ENCODE peak calls at places on chromosome 22, in six cellular contexts. G is GM13976, E is IMR-90, K is cardiac muscle cell, F is progenitor cell of endocrine pancreas, H is fibroblast of pulmonary artery. U is an unnamed sample.

GRCh38 chr22:38163844-38164577 is 17.6 kb downstream of the PLA2G6 start:
- DNase-seq in G (no peak), E (no peak), K (no peak), F (no peak), H (no peak), U (peak)

GRCh38 chr22:37186228-37186996 is 1.6 kb downstream of the C1QTNF6 start:
- DNase-seq in G (peak), E (peak), K (peak), F (no peak), H (peak), U (no peak)

GRCh38 chr22:37749223-37749622 is 52.4 kb downstream of the TRIOBP start:
- DNase-seq in G (no peak), E (no peak), K (no peak), F (no peak), H (no peak), U (no peak)

GRCh38 chr22:31829505-31829904 is 75.7 kb downstream of the DEPDC5 start:
- DNase-seq in G (peak), E (peak), K (no peak), F (no peak), H (peak), U (peak)

GRCh38 chr22:36829370-36830002 is 12.7 kb upstream of the PVALB start:
- DNase-seq in G (no peak), E (no peak), K (no peak), F (no peak), H (no peak), U (no peak)

GRCh38 chr22:37496651-37497599 is 10.7 kb upstream of the MFNG start:
- DNase-seq in G (no peak), E (peak), K (no peak), F (no peak), H (peak), U (no peak)

GRCh38 chr22:17648564-17648963 is 10.0 kb downstream of the BCL2L13 start:
- DNase-seq in G (no peak), E (no peak), K (no peak), F (no peak), H (no peak), U (no peak)

GRCh38 chr22:46574993-46575914 is 37.8 kb upstream of the CELSR1 start:
- DNase-seq in G (no peak), E (no peak), K (peak), F (no peak), H (peak), U (peak)

GRCh38 chr22:26499188-26499703 is 13.0 kb downstream of the TFIP11 start:
- DNase-seq in G (no peak), E (no peak), K (no peak), F (no peak), H (no peak), U (no peak)

GRCh38 chr22:35526333-35526979 is 14.2 kb upstream of the RASD2 start:
- DNase-seq in G (no peak), E (no peak), K (no peak), F (no peak), H (no peak), U (no peak)

GRCh38 chr22:47116426-47117341 is 354.2 kb downstream of the TBC1D22A start:
- DNase-seq in G (no peak), E (no peak), K (no peak), F (no peak), H (no peak), U (no peak)

GRCh38 chr22:36497910-36498669 is 8.8 kb downstream of the FOXRED2 start:
- DNase-seq in G (no peak), E (no peak), K (no peak), F (no peak), H (no peak), U (no peak)

GRCh38 chr22:37148031-37148651 is 1.6 kb downstream of the IL2RB start:
- DNase-seq in G (no peak), E (no peak), K (no peak), F (no peak), H (no peak), U (no peak)

GRCh38 chr22:39180566-39180965 is 28.1 kb upstream of the CBX7 start:
- DNase-seq in G (no peak), E (no peak), K (no peak), F (no peak), H (no peak), U (no peak)

GRCh38 chr22:26534874-26535470 is 22.7 kb upstream of the TFIP11 start:
- DNase-seq in G (no peak), E (no peak), K (no peak), F (no peak), H (no peak), U (no peak)

GRCh38 chr22:18156878-18157713 is 7.1 kb downstream of the USP18 start:
- DNase-seq in G (peak), E (peak), K (peak), F (peak), H (peak), U (peak)

DNA sequence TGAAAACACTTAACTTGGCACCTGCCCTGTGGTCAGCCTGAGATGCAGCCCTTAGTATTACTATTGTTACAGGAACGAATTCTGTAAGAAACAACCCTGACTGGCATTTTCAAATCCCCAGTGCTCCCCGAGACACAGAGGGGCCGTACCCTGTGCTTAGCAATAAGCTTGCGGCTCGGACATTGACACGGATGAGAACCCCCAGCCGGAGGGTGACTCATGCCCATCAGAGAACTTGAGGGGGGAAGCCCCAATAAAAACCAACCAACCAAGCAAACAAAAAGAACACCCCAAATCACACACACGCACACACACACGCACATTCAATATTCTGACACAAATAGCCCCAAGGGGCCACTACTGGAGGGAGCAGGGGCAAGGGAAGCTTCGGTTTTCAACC is 63.8 kb downstream of the SHISAL1 start:
- DNase-seq in G (no peak), E (no peak), K (no peak), F (no peak), H (no peak), U (no peak)
- TF ChIP-seq CTCF in G (no peak), E (no peak), K (no peak), F (no peak), H (no peak), U (no peak)

GRCh38 chr22:29700949-29701927 is 18.6 kb upstream of the CABP7 start:
- DNase-seq in G (peak), E (peak), K (peak), F (no peak), H (peak), U (peak)
- TF ChIP-seq CTCF in G (no peak), E (peak), K (peak), F (peak), H (peak), U (peak)

GRCh38 chr22:20258584-20259335 is 9.4 kb downstream of the RTN4R start:
- DNase-seq in G (peak), E (no peak), K (no peak), F (no peak), H (no peak), U (no peak)
- TF ChIP-seq CTCF in G (peak), E (peak), K (peak), F (peak), H (peak), U (peak)

GRCh38 chr22:19479358-19480172 is at the start of gene CDC45:
- DNase-seq in G (peak), E (peak), K (peak), F (peak), H (peak), U (peak)

GRCh38 chr22:19478466-19479357 is at the start of gene UFD1:
- DNase-seq in G (peak), E (peak), K (peak), F (peak), H (peak), U (peak)

GRCh38 chr22:19478086-19478392 is 954 bp downstream of the UFD1 start:
- DNase-seq in G (no peak), E (no peak), K (no peak), F (no peak), H (no peak), U (no peak)

GRCh38 chr22:19476023-19476422 is 3.0 kb downstream of the UFD1 start:
- DNase-seq in G (no peak), E (no peak), K (no peak), F (no peak), H (no peak), U (no peak)

DNA sequence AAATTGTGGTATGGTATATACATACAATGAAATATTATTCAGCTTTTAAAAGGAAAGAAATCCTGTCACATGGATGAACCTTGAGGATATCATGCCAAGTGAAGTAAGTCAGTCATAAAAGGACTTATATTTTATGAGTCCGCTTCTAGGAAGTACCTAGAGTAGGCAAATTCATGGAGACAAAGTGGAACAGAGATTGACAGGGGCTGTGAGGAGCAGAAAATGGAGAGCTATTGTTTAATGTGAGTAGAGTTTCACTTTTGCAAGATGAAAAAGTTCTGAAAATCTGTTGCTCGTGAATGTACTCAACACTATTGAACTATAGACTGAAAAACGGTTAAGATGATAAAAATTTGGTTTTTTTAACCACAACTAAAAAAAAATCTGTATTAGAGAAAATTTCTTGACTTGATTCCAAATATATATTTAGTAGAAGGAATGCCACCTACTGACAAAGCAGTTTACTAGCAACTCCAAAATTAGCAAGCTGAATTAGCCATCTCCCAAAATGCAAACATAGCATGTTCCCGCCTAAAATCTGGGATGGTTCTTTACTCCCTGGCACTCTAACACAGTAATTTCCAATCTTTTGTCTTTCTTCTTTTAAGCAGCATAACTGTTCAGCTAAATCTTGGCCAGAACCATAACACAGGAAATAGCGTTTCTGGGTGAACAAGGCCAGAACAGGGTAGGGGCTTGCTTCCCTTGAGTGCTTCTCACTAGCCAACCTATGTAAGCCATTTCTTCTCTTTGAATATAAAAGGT is 1.5 kb downstream of the UFD1 start:
- DNase-seq in G (no peak), E (peak), K (no peak), F (no peak), H (peak), U (no peak)
- TF ChIP-seq CTCF in G (peak), E (peak), K (peak), F (no peak), H (peak), U (peak)

DNA sequence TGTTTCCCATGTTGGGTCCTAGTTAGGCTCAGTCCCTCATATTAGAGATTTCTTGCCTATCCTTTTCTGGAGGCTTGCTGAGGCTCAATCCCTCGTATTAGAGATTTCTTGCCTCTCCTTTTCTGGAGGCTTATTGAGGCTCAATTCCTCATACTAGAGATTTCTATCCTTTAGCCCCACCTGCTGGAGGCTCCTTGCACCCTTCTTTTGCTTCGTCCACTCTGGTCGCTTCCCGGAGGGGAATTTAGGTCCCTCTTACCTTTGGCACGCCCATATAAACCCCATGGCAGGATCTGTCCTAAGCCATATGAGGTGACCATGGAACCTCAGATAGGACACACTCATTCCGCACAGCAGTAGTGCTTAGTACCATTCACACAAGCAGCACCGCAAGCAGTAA is 15.9 kb downstream of the CYP2D6 start:
- DNase-seq in G (no peak), E (peak), K (no peak), F (no peak), H (peak), U (peak)
- TF ChIP-seq CTCF in G (no peak), E (peak), K (peak), F (peak), H (peak), U (peak)

GRCh38 chr22:50274311-50274710 is 4.1 kb upstream of the MAPK11 start:
- DNase-seq in G (peak), E (peak), K (peak), F (no peak), H (peak), U (peak)
- TF ChIP-seq CTCF in G (peak), E (peak), K (peak), F (peak), H (peak), U (peak)

GRCh38 chr22:30326704-30327362 is at the start of gene TBC1D10A:
- DNase-seq in G (peak), E (peak), K (peak), F (peak), H (peak), U (peak)

GRCh38 chr22:30325065-30325720 is 1.5 kb downstream of the TBC1D10A start:
- DNase-seq in G (no peak), E (peak), K (peak), F (no peak), H (peak), U (no peak)

GRCh38 chr22:30325724-30326703 is 727 bp downstream of the TBC1D10A start:
- DNase-seq in G (peak), E (no peak), K (peak), F (peak), H (no peak), U (no peak)

GRCh38 chr22:30328466-30329049 is 1.8 kb upstream of the TBC1D10A start:
- DNase-seq in G (no peak), E (no peak), K (peak), F (no peak), H (no peak), U (no peak)

GRCh38 chr22:30327864-30328345 is 1.2 kb upstream of the TBC1D10A start:
- DNase-seq in G (no peak), E (no peak), K (no peak), F (no peak), H (no peak), U (no peak)
- TF ChIP-seq CTCF in G (no peak), E (peak), K (no peak), F (peak), H (no peak), U (no peak)

GRCh38 chr22:22666307-22667091 is 22.1 kb downstream of the GGTLC2 start:
- DNase-seq in G (peak), E (peak), K (no peak), F (peak), H (peak), U (peak)
- TF ChIP-seq CTCF in G (peak), E (peak), K (peak), F (peak), H (peak), U (peak)

GRCh38 chr22:33082221-33082620 is 24.0 kb upstream of the SYN3 start:
- DNase-seq in G (no peak), E (no peak), K (no peak), F (no peak), H (no peak), U (no peak)
- TF ChIP-seq CTCF in G (no peak), E (no peak), K (no peak), F (no peak), H (no peak), U (no peak)

U was measured in BE2C.